ENCODE peak calls at places on chromosomes 1 and 21, in five cellular contexts. One of them, this sample, is unnamed.

GRCh38 chr1:55826413-55827080 is 611.4 kb upstream of the USP24 start:
- DNase-seq in T-cell: no peak
- DNase-seq in kidney tubule cell: no peak
- DNase-seq in uterus: no peak
- DNase-seq in glomerular endothelial cell: no peak
- DNase-seq in this sample: no peak

GRCh38 chr21:40272037-40272436 is 404.8 kb downstream of the PCP4 start:
- DNase-seq in T-cell: no peak
- DNase-seq in kidney tubule cell: no peak
- DNase-seq in uterus: no peak
- DNase-seq in glomerular endothelial cell: no peak
- DNase-seq in this sample: no peak

GRCh38 chr1:42055061-42055460 is 98.1 kb upstream of the GUCA2B start:
- DNase-seq in T-cell: no peak
- DNase-seq in kidney tubule cell: no peak
- DNase-seq in uterus: no peak
- DNase-seq in glomerular endothelial cell: no peak
- DNase-seq in this sample: no peak

GRCh38 chr1:18234790-18235242 is 127.2 kb downstream of the IGSF21 start:
- DNase-seq in T-cell: no peak
- DNase-seq in kidney tubule cell: peak
- DNase-seq in uterus: no peak
- DNase-seq in glomerular endothelial cell: no peak
- DNase-seq in this sample: peak

GRCh38 chr1:156160744-156161181 is 7.4 kb downstream of the SEMA4A start:
- DNase-seq in T-cell: peak
- DNase-seq in kidney tubule cell: no peak
- DNase-seq in uterus: peak
- DNase-seq in glomerular endothelial cell: no peak
- DNase-seq in this sample: peak

GRCh38 chr1:90959352-90960206 is 62.3 kb downstream of the ZNF644 start:
- DNase-seq in T-cell: no peak
- DNase-seq in kidney tubule cell: no peak
- DNase-seq in uterus: no peak
- DNase-seq in glomerular endothelial cell: no peak
- DNase-seq in this sample: no peak

GRCh38 chr21:46221664-46222435 is 6.7 kb downstream of the LSS start:
- DNase-seq in T-cell: no peak
- DNase-seq in kidney tubule cell: no peak
- DNase-seq in uterus: no peak
- DNase-seq in glomerular endothelial cell: no peak
- DNase-seq in this sample: no peak

GRCh38 chr1:41455479-41456271 is 28.8 kb downstream of the EDN2 start:
- DNase-seq in T-cell: no peak
- DNase-seq in kidney tubule cell: peak
- DNase-seq in uterus: no peak
- DNase-seq in glomerular endothelial cell: no peak
- DNase-seq in this sample: no peak

GRCh38 chr1:156834322-156834721 is 17.7 kb upstream of the SH2D2A start:
- DNase-seq in T-cell: no peak
- DNase-seq in kidney tubule cell: no peak
- DNase-seq in uterus: no peak
- DNase-seq in glomerular endothelial cell: no peak
- DNase-seq in this sample: no peak